ENCODE peak calls at places on chromosomes 13 and 19, in four cellular contexts. One of them, this sample, is unnamed.

GRCh38 chr13:44218501-44219240 is 155.0 kb upstream of the SERP2 start:
- DNase-seq in stimulated activated CD4-positive, alpha-beta T cell treated with anti-CD3 and anti-CD28 coated beads, Interleukin-2, amount 100 ng/mL, for 48 hours: no peak
- DNase-seq in pulmonary artery endothelial cell: no peak
- DNase-seq in SK-N-SH: no peak
- DNase-seq in this sample: no peak

GRCh38 chr13:87867426-87867825 is 196.3 kb downstream of the SLITRK5 start:
- DNase-seq in stimulated activated CD4-positive, alpha-beta T cell treated with anti-CD3 and anti-CD28 coated beads, Interleukin-2, amount 100 ng/mL, for 48 hours: no peak
- DNase-seq in pulmonary artery endothelial cell: no peak
- DNase-seq in SK-N-SH: no peak
- DNase-seq in this sample: no peak

GRCh38 chr19:3115916-3116602 is 19.8 kb upstream of the GNA15 start:
- DNase-seq in stimulated activated CD4-positive, alpha-beta T cell treated with anti-CD3 and anti-CD28 coated beads, Interleukin-2, amount 100 ng/mL, for 48 hours: no peak
- DNase-seq in pulmonary artery endothelial cell: no peak
- DNase-seq in SK-N-SH: no peak
- DNase-seq in this sample: no peak

GRCh38 chr13:107650081-107650701 is 565.1 kb downstream of the LIG4 start:
- DNase-seq in stimulated activated CD4-positive, alpha-beta T cell treated with anti-CD3 and anti-CD28 coated beads, Interleukin-2, amount 100 ng/mL, for 48 hours: peak; percentile 34
- DNase-seq in pulmonary artery endothelial cell: peak; percentile 27
- DNase-seq in SK-N-SH: peak; percentile 25
- DNase-seq in this sample: no peak

GRCh38 chr13:62779146-62779545 is 1363.5 kb upstream of the PCDH20 start:
- DNase-seq in stimulated activated CD4-positive, alpha-beta T cell treated with anti-CD3 and anti-CD28 coated beads, Interleukin-2, amount 100 ng/mL, for 48 hours: no peak
- DNase-seq in pulmonary artery endothelial cell: no peak
- DNase-seq in SK-N-SH: no peak
- DNase-seq in this sample: no peak

GRCh38 chr13:44088911-44089851 is 209.5 kb downstream of the LACC1 start:
- DNase-seq in stimulated activated CD4-positive, alpha-beta T cell treated with anti-CD3 and anti-CD28 coated beads, Interleukin-2, amount 100 ng/mL, for 48 hours: no peak
- DNase-seq in pulmonary artery endothelial cell: no peak
- DNase-seq in SK-N-SH: no peak
- DNase-seq in this sample: no peak

GRCh38 chr13:83065136-83065535 is 817.1 kb downstream of the SLITRK1 start:
- DNase-seq in stimulated activated CD4-positive, alpha-beta T cell treated with anti-CD3 and anti-CD28 coated beads, Interleukin-2, amount 100 ng/mL, for 48 hours: no peak
- DNase-seq in pulmonary artery endothelial cell: no peak
- DNase-seq in SK-N-SH: no peak
- DNase-seq in this sample: no peak

GRCh38 chr19:17757125-17757524 is 5.8 kb downstream of the FCHO1 start:
- DNase-seq in stimulated activated CD4-positive, alpha-beta T cell treated with anti-CD3 and anti-CD28 coated beads, Interleukin-2, amount 100 ng/mL, for 48 hours: no peak
- DNase-seq in pulmonary artery endothelial cell: no peak
- DNase-seq in SK-N-SH: peak; percentile 76
- DNase-seq in this sample: no peak

This sample was measured in GM19239.